ENCODE peak calls at places on chromosome 21, in four cellular contexts. D is fibroblast of lung, Y is hepatocyte, L is GM23338. H is an unnamed sample.

GRCh38 chr21:25563399-25564116 is 43.7 kb downstream of the MRPL39 start:
- DNase-seq in D (peak; percentile 53), Y (no peak), L (no peak), H (no peak)

GRCh38 chr21:31444061-31444460 is 100.0 kb upstream of the TIAM1 start:
- DNase-seq in D (peak; percentile 19), L (no peak), Y (peak; percentile 19), H (no peak)

GRCh38 chr21:31182231-31183129 is 144.2 kb upstream of the KRTAP19-8 start:
- DNase-seq in L (no peak), Y (no peak), D (no peak), H (no peak)

GRCh38 chr21:17451364-17451869 is 61.4 kb upstream of the CXADR start:
- DNase-seq in D (peak; percentile 89), Y (no peak), L (no peak), H (peak; percentile 30)

GRCh38 chr21:19290328-19290727 is 886.7 kb upstream of the TMPRSS15 start:
- DNase-seq in L (no peak), D (no peak), Y (no peak), H (no peak)

GRCh38 chr21:42537106-42537742 is 23.6 kb downstream of the SLC37A1 start:
- DNase-seq in Y (no peak), L (no peak), D (peak; percentile 17), H (peak; percentile 53)

GRCh38 chr21:18041012-18041411 is 203.6 kb upstream of the CHODL start:
- DNase-seq in Y (peak; percentile 25), L (peak; percentile 80), D (no peak), H (peak; percentile 57)

GRCh38 chr21:42641311-42642218 is 11.9 kb upstream of the PDE9A start:
- DNase-seq in D (peak; percentile 12), Y (peak; percentile 34), L (peak; percentile 51), H (no peak)

GRCh38 chr21:44933199-44933937 is 6.5 kb upstream of the SLX9 start:
- DNase-seq in Y (no peak), D (no peak), L (no peak), H (no peak)

GRCh38 chr21:44931137-44931500 is 8.7 kb upstream of the SLX9 start:
- DNase-seq in L (peak; percentile 57), Y (no peak), D (peak; percentile 45), H (peak; percentile 97)

GRCh38 chr21:44933938-44934260 is 5.9 kb upstream of the SLX9 start:
- DNase-seq in L (no peak), D (no peak), Y (no peak), H (no peak)

GRCh38 chr21:44931501-44932365 is 8.1 kb upstream of the SLX9 start:
- DNase-seq in D (no peak), L (no peak), Y (no peak), H (peak; percentile 45)

DNA sequence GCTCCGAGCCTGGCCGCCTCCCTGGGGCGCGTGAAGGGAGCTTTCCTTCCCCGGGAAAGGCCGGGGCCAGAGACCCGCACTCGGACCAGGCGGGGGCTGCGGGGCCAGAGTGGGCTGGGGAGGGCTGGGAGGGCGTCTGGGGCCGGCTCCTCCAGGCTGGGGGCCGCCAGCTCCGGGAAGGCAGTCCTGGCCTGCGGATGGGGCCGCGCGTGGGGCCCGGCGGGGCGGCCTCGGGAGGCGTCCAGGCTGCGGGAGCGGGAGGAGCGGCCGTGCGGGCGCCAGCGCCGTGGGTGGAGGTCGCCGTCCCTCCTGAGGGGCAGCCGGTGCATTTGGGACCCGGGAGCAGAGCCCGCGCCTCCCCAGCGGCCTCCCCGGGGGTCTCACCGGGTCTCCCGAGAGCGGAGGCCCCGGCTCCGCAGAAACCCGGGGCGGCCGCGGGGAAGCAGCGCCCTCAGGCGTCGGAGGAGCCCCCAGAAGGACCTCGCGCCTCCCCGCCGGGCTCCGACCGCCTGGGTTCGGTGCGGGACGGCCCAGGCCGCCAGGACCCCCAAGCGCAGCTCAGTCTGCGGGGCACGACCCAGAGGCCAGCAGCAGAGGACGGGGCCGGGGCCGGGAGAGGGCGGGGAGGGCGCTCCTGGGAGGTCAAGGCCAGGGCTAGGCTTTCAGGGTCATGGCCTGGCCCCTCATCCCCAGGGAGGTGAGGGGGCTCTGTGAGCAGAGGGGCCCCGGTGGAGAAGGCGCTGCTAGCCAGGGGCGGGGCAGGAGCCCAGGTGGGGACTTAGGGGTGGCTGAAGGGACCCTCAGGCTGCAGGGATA is 7.3 kb upstream of the SLX9 start:
- DNase-seq in D (no peak), L (no peak), Y (peak; percentile 76), H (peak; percentile 68)
- TF ChIP-seq EZH2 in D (no peak), L (peak; percentile 67), Y (peak; percentile 56), H (no peak)

GRCh38 chr21:37339527-37339889 is 27.1 kb upstream of the DYRK1A start:
- DNase-seq in L (no peak), D (peak; percentile 6), Y (no peak), H (peak; percentile 30)
- H3K4me3 ChIP-seq in L (no peak overlapping the region), D (no peak overlapping the region), Y (no peak overlapping the region), H (no peak overlapping the region)

DNA sequence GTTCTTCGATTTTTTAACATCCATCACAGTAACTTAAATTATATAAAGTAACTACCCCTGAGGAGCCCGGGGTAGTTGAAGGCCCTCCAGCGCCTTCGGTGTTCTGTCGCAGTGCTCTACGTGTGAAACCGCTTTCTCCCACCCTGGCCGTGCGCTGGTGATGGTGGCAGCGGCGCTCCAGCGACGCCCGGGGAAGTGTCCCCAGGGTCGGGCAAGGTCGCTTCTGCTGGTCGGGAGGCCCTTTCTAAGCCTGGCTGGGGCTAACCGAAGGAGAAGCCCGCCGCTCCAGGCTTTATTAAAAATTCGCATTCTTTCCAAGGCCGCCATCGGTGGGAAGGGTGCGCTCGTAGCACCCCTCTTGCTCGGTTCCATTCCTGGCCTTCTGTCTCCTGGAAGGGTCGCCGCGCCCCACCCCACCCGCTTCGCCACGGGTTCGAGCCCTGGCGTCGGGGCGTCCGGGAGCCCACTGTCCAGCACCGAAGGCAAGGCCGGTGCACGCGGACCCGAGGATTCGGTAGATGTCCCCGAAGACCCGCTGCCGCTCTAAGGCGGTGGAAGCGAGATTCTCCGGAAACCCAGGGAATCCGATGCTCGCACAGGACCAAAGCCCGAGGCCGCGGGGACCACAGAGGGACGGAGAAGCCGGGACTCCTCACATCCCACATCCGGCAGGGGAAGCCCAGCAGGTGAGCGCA is 807 bp upstream of the RIPPLY3 start:
- DNase-seq in D (no peak), Y (no peak), L (peak; percentile 77), H (no peak)
- TF ChIP-seq EZH2 in D (no peak), Y (no peak), L (no peak), H (no peak)

GRCh38 chr21:45590726-45591618 is 48.7 kb upstream of the SLC19A1 start:
- DNase-seq in D (no peak), Y (no peak), L (peak; percentile 54), H (peak; percentile 70)

GRCh38 chr21:45593162-45594022 is 50.1 kb upstream of the PCBP3 start:
- DNase-seq in D (no peak), L (no peak), Y (no peak), H (no peak)

GRCh38 chr21:45591619-45592207 is 49.5 kb upstream of the SLC19A1 start:
- DNase-seq in L (no peak), D (no peak), Y (no peak), H (no peak)

GRCh38 chr21:45592208-45592619 is 50.0 kb upstream of the SLC19A1 start:
- DNase-seq in D (no peak), L (no peak), Y (no peak), H (no peak)

DNA sequence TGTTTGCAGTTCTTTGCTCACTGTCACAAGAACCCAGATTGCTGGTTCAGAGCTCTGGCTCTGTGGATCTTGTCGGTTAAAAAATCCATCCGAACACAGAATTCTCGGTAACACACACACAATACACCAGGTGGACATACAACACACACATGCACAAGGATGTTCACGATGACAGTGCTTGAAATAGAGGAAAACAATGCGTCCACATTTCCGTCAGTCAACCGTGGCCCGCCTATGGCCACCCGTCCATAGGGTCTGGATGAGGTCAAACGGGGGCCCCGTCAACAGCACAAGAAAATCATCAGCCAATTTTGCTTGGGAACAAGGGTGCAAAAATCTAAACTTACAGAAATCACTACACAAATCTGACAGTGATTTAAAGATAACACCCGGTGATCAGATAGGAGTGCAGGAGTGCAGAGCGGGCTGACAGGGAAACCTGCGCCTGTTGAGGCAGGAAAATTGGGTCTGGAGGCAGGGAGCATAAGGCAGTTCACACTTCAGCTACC is 50.4 kb upstream of the SLC19A1 start:
- DNase-seq in L (no peak), Y (no peak), D (no peak), H (no peak)
- H3K4me3 ChIP-seq in L (no peak overlapping the region), Y (no peak overlapping the region), D (no peak overlapping the region), H (no peak overlapping the region)

GRCh38 chr21:34613679-34614442 is 1.1 kb downstream of the RCAN1 start:
- DNase-seq in L (no peak), D (no peak), Y (peak; percentile 32), H (no peak)
- TF ChIP-seq EZH2 in L (no peak), D (no peak), Y (no peak), H (no peak)

GRCh38 chr21:46229923-46230260 is 1.3 kb upstream of the LSS start:
- DNase-seq in L (no peak), Y (no peak), D (no peak), H (no peak)
- H3K4me3 ChIP-seq in L (peak overlapping the region; percentile 73), Y (no peak overlapping the region), D (peak overlapping the region; percentile 56), H (peak overlapping the region; percentile 62)